ENCODE peak calls at places on chromosomes 13 and 19, in seven cellular contexts. H is breast epithelium, Y is K562, T is AG04450, E is cardiac muscle cell, A is hepatocyte, N is GM12864. P is an unnamed sample.

GRCh38 chr19:3556978-3557460 is 367 bp downstream of the MFSD12 start:
- DNase-seq in H (no peak), Y (peak; percentile 75), T (no peak), E (peak; percentile 23), A (peak; percentile 80), N (no peak), P (no peak)

GRCh38 chr19:17420267-17420924 is 549 bp downstream of the MVB12A start:
- DNase-seq in H (no peak), Y (peak; percentile 43), T (no peak), E (peak; percentile 24), A (peak; percentile 46), N (no peak), P (peak; percentile 54)

GRCh38 chr19:2449019-2449418 is 7.7 kb downstream of the LMNB2 start:
- DNase-seq in H (no peak), Y (no peak), T (no peak), E (no peak), A (no peak), N (no peak), P (no peak)

GRCh38 chr13:112711528-112712265 is 21.9 kb downstream of the ATP11A start:
- DNase-seq in H (peak; percentile 66), Y (peak; percentile 90), T (peak; percentile 96), E (peak; percentile 99), A (peak; percentile 95), N (no peak), P (peak; percentile 37)

GRCh38 chr19:24065243-24065642 is 21.7 kb upstream of the ZNF254 start:
- DNase-seq in H (no peak), Y (no peak), T (no peak), E (no peak), A (no peak), N (no peak), P (no peak)

GRCh38 chr13:29369060-29369743 is 226.3 kb downstream of the SLC7A1 start:
- DNase-seq in H (no peak), Y (no peak), T (no peak), E (peak; percentile 54), A (peak; percentile 72), N (no peak), P (peak; percentile 25)

GRCh38 chr13:79772811-79773210 is 291.9 kb downstream of the NDFIP2 start:
- DNase-seq in H (no peak), Y (no peak), T (no peak), E (no peak), A (no peak), N (no peak), P (no peak)

GRCh38 chr13:29696606-29697005 is 101.1 kb upstream of the SLC7A1 start:
- DNase-seq in H (no peak), Y (no peak), T (no peak), E (no peak), A (no peak), N (no peak), P (no peak)

DNA sequence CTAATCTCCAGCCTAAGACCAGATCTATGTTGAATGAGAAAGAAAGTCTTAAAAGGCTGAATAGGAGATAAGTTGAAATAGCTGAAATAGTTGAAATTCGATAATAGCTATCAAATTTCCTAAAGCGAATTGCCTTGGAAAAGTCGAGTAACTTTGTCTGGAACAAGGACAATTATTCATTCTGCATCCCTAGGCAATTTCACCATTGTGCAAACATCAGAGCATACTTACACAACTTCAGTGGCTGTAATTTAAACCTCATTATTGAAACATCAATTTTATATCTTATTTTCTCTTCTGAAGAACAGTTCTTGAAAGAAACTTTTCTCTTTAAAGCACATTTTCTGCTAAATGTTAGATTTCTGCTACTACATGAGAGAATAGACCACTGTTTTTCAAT is 13.6 kb downstream of the TNFSF13B start:
- DNase-seq in H (no peak), Y (no peak), T (no peak), E (peak; percentile 14), A (no peak), N (no peak), P (no peak)
- H3K4me3 ChIP-seq in H (no peak overlapping the region), Y (no peak overlapping the region), T (no peak overlapping the region), E (no peak overlapping the region), A (no peak overlapping the region), N (no peak overlapping the region), P (no peak overlapping the region)

GRCh38 chr19:54159352-54160181 is at the start of gene LENG1:
- DNase-seq in H (peak; percentile 100), Y (peak; percentile 96), T (peak; percentile 100), E (peak; percentile 100), A (peak; percentile 100), N (peak; percentile 100), P (peak; percentile 99)
- TF ChIP-seq CTCF in H (peak; percentile 23), Y (peak; percentile 40), T (peak; percentile 31), E (peak; percentile 36), A (peak; percentile 50), N (peak; percentile 35), P (peak; percentile 7)

DNA sequence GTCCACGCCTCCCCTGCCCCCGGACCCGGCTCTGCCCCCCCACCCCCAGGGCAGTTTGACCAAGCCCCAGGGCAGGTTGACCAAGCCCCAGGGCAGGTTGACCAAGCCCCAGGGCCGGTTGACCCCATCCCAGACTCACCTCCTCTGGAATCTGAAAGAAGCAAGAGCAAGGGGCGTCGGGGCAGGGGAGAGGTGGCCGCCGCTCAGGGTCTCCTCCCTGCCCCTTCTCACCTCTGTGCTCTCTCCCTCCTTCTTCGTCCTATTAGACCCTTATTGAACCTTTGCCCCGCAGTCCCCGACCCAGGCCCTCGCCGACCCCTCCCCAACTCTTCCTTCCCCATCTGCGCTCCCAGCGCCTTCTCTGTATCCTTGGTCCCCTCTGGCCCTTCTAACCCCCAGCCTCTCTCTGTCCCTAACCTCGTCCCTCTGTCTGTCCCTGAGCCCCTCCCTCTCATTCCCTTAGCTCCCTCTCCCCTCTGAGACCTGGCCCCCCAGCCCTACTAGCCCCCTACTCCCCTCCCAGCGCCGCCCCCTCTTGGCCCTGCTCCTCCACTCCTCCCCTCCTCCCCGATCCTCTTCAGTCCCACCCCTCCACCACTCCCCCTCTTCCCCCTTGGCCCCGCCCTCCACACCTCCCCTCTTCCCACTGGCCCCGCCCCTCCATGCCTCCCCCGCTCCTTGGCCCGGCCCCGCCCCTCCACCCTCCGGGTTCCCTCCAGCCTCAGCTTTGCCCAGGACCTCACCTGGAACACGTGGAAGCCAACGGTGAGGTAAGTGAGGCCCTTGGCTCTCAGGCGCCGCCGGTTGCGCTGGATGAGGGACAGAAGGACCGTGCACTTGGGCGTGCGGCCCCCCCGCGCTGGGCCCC is 7.6 kb downstream of the CAPN12 start:
- DNase-seq in H (peak; percentile 77), Y (peak; percentile 99), T (no peak), E (peak; percentile 48), A (peak; percentile 93), N (no peak), P (no peak)
- H3K4me3 ChIP-seq in H (peak overlapping the region; percentile 29), Y (peak overlapping the region; percentile 49), T (no peak overlapping the region), E (peak overlapping the region; percentile 38), A (peak overlapping the region; percentile 29), N (peak overlapping the region; percentile 32), P (peak overlapping the region; percentile 23)

DNA sequence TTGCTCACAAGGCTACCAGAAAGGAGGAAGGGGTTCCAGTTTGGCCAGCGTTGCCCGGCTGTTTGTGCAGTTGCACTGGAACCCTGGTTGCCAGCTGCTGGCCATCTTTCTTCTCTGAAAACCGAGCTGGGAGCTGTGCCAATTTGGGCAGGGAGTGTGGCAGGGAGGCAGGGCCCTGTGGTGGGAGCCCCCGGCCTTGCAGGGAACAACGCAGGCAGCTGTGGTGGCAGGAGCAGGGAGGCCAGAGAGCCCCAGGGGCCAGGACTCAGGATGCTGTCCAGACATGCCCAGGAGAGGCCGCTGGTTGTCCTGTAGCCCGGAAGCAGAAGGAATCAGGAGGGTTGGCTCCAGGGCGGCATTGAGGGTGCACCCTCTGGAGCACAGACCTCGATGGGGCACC is 4.8 kb downstream of the KMT5C start:
- DNase-seq in H (no peak), Y (no peak), T (no peak), E (no peak), A (no peak), N (no peak), P (peak; percentile 66)
- TF ChIP-seq CTCF in H (no peak), Y (no peak), T (no peak), E (no peak), A (no peak), N (no peak), P (peak; percentile 25)

GRCh38 chr13:111551421-111551820 is 231.0 kb downstream of the TEX29 start:
- DNase-seq in H (no peak), Y (no peak), T (no peak), E (no peak), A (no peak), N (no peak), P (no peak)
- H3K4me3 ChIP-seq in H (no peak overlapping the region), Y (no peak overlapping the region), T (no peak overlapping the region), E (no peak overlapping the region), A (no peak overlapping the region), N (no peak overlapping the region), P (no peak overlapping the region)

GRCh38 chr13:68125087-68125480 is 894.9 kb upstream of the PCDH9 start:
- DNase-seq in H (no peak), Y (no peak), T (no peak), E (no peak), A (no peak), N (no peak), P (no peak)

GRCh38 chr13:68124437-68125086 is 894.4 kb upstream of the PCDH9 start:
- DNase-seq in H (no peak), Y (no peak), T (no peak), E (no peak), A (no peak), N (no peak), P (no peak)

DNA sequence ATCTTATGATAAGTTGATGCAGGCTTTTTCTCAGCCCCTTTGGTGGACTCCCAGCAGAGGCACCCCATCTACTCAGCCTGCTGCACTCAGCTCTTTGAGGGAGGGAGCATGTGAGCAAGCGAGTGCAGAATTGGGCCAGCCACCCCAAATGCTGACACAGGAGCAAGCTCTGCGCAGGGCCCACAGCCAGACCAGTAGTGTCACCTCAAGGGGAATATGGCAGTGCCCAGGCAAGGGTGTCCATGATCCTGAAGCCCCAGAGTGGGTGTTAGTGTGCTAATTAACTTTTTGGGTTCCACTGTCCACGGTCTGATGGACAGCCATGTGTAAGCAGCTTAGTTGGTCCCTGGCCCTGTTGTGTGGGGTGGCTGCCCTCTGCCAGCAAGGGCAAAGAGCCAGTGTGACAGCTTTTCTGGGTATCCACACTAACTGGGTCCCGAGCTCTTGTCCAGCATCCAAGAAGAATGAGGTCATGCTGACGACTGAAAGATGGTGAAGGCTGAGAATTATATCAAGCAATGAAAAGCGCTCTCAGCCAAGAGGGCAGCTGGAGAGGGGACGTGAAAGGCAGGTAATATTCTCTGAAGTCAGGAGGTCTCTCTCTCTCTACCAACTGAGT is 898.3 kb upstream of the PCDH9 start:
- DNase-seq in H (no peak), Y (no peak), T (no peak), E (no peak), A (no peak), N (no peak), P (no peak)
- TF ChIP-seq CTCF in H (no peak), Y (no peak), T (no peak), E (no peak), A (no peak), N (no peak), P (no peak)